ENCODE peak calls at places on chromosomes 4 and X, in five cellular contexts. E is suprapubic skin, Y is naive B cell, Q is fibroblast of lung, H is hypothalamus. R is an unnamed sample.

GRCh38 chr4:52640808-52641595 is 18.1 kb downstream of the USP46 start:
- DNase-seq in E (no peak), Y (no peak), Q (peak), H (no peak), R (no peak)

GRCh38 chr4:23737571-23737970 is 152.3 kb downstream of the PPARGC1A start:
- DNase-seq in E (no peak), Y (no peak), Q (peak), H (no peak), R (no peak)

GRCh38 chr4:183599690-183600089 is 59.3 kb downstream of the RWDD4 start:
- DNase-seq in E (no peak), Y (no peak), Q (no peak), H (no peak), R (no peak)

GRCh38 chr4:36333303-36333877 is 52.0 kb downstream of the DTHD1 start:
- DNase-seq in E (no peak), Y (no peak), Q (no peak), H (no peak), R (no peak)

GRCh38 chr4:175998782-175999181 is 66.9 kb upstream of the WDR17 start:
- DNase-seq in E (no peak), Y (no peak), Q (no peak), H (no peak), R (peak)

GRCh38 chrX:118928126-118928525 is 46.3 kb upstream of the LONRF3 start:
- DNase-seq in E (no peak), Y (no peak), Q (no peak), H (no peak), R (no peak)

GRCh38 chr4:78661923-78662521 is 110.5 kb downstream of the ANXA3 start:
- DNase-seq in E (no peak), Y (no peak), Q (no peak), H (no peak), R (no peak)

GRCh38 chr4:187826725-187827124 is 168.8 kb upstream of the ZFP42 start:
- DNase-seq in E (no peak), Y (no peak), Q (no peak), H (no peak), R (no peak)

GRCh38 chr4:15649914-15650545 is 5.1 kb downstream of the FBXL5 start:
- DNase-seq in E (no peak), Y (peak), Q (peak), H (peak), R (no peak)

GRCh38 chrX:155718964-155719586 is 106.3 kb upstream of the TMLHE start:
- DNase-seq in E (no peak), Y (no peak), Q (peak), H (no peak), R (no peak)

GRCh38 chr4:105399535-105400161 is 74.2 kb downstream of the PPA2 start:
- DNase-seq in E (no peak), Y (no peak), Q (peak), H (no peak), R (no peak)